ENCODE peak calls at places on chromosomes 13 and 19, in eight cellular contexts. C, Z, F, S, E, T, A and D are unnamed samples.

GRCh38 chr19:49939721-49940481 is 10.6 kb upstream of the NUP62 start:
- DNase-seq in C (no peak), Z (no peak), F (no peak), S (no peak), E (no peak), T (no peak), A (no peak), D (no peak)

GRCh38 chr19:1251233-1251502 is 2.8 kb downstream of the MIDN start:
- DNase-seq in C (peak; percentile 31), Z (no peak), F (no peak), S (peak; percentile 68), E (no peak), T (no peak), A (no peak), D (peak; percentile 65)

GRCh38 chr19:28472843-28473242 is 740.1 kb downstream of the UQCRFS1 start:
- DNase-seq in C (no peak), Z (no peak), F (no peak), S (no peak), E (no peak), T (no peak), A (no peak), D (no peak)

GRCh38 chr19:29645911-29646310 is 19.4 kb upstream of the PLEKHF1 start:
- DNase-seq in C (peak; percentile 66), Z (no peak), F (no peak), S (no peak), E (no peak), T (no peak), A (no peak), D (no peak)

GRCh38 chr19:7831452-7831851 is 1.4 kb downstream of the EVI5L start:
- DNase-seq in C (peak; percentile 18), Z (no peak), F (no peak), S (no peak), E (no peak), T (no peak), A (no peak), D (peak; percentile 25)

GRCh38 chr13:46602531-46602930 is 49.6 kb downstream of the LRCH1 start:
- DNase-seq in C (no peak), Z (no peak), F (no peak), S (no peak), E (no peak), T (no peak), A (no peak), D (no peak)

GRCh38 chr19:18203408-18203862 is 407 bp downstream of the RAB3A start:
- DNase-seq in C (no peak), Z (peak; percentile 55), F (peak; percentile 47), S (peak; percentile 49), E (no peak), T (no peak), A (no peak), D (peak; percentile 49)

GRCh38 chr19:287381-287871 is 3.8 kb downstream of the PLPP2 start:
- DNase-seq in C (no peak), Z (no peak), F (no peak), S (no peak), E (no peak), T (no peak), A (no peak), D (no peak)

GRCh38 chr13:26021956-26022355 is 29.9 kb downstream of the SHISA2 start:
- DNase-seq in C (peak; percentile 7), Z (no peak), F (no peak), S (no peak), E (no peak), T (no peak), A (no peak), D (no peak)

GRCh38 chr19:41649827-41650226 is 23.0 kb upstream of the CEACAM4 start:
- DNase-seq in C (peak; percentile 63), Z (no peak), F (no peak), S (no peak), E (no peak), T (no peak), A (no peak), D (no peak)

GRCh38 chr13:30431269-30431950 is 9.1 kb downstream of the UBE2L5 start:
- DNase-seq in C (peak; percentile 92), Z (no peak), F (no peak), S (no peak), E (no peak), T (no peak), A (no peak), D (no peak)

GRCh38 chr19:14428882-14429416 is 4.2 kb upstream of the PKN1 start:
- DNase-seq in C (no peak), Z (no peak), F (no peak), S (no peak), E (no peak), T (no peak), A (no peak), D (no peak)

GRCh38 chr19:15702590-15702930 is 25.3 kb upstream of the OR10H2 start:
- DNase-seq in C (peak; percentile 65), Z (peak; percentile 13), F (peak; percentile 21), S (peak; percentile 15), E (no peak), T (no peak), A (no peak), D (no peak)

GRCh38 chr13:19864339-19865309 is 1.2 kb upstream of the ZMYM5 start:
- DNase-seq in C (peak; percentile 59), Z (peak; percentile 75), F (peak; percentile 73), S (peak; percentile 70), E (peak; percentile 53), T (peak; percentile 58), A (peak; percentile 25), D (peak; percentile 92)

GRCh38 chr13:106381083-106381482 is 154.4 kb downstream of the EFNB2 start:
- DNase-seq in C (no peak), Z (no peak), F (no peak), S (no peak), E (no peak), T (no peak), A (no peak), D (no peak)

GRCh38 chr13:48160879-48161278 is 66.0 kb upstream of the MED4 start:
- DNase-seq in C (peak; percentile 77), Z (no peak), F (no peak), S (no peak), E (no peak), T (no peak), A (no peak), D (no peak)

GRCh38 chr19:3619631-3620012 is 7.0 kb downstream of the CACTIN start:
- DNase-seq in C (no peak), Z (no peak), F (no peak), S (no peak), E (no peak), T (no peak), A (no peak), D (no peak)

GRCh38 chr19:46840157-46840942 is 10.3 kb downstream of the AP2S1 start:
- DNase-seq in C (peak; percentile 48), Z (peak; percentile 42), F (peak; percentile 34), S (peak; percentile 53), E (no peak), T (peak; percentile 13), A (no peak), D (no peak)

GRCh38 chr19:2848625-2849024 is 7.3 kb downstream of the ZNF555 start:
- DNase-seq in C (no peak), Z (no peak), F (no peak), S (no peak), E (no peak), T (no peak), A (no peak), D (no peak)

GRCh38 chr13:104534847-104535246 is 1468.6 kb upstream of the SLC10A2 start:
- DNase-seq in C (no peak), Z (no peak), F (no peak), S (no peak), E (no peak), T (no peak), A (no peak), D (no peak)

GRCh38 chr13:113275387-113275786 is 21.7 kb upstream of the LAMP1 start:
- DNase-seq in C (peak; percentile 65), Z (peak; percentile 32), F (peak; percentile 34), S (peak; percentile 28), E (no peak), T (no peak), A (peak; percentile 12), D (no peak)

GRCh38 chr13:41802684-41803554 is 158.0 kb downstream of the VWA8 start:
- DNase-seq in C (peak; percentile 93), Z (peak; percentile 11), F (no peak), S (peak; percentile 5), E (no peak), T (no peak), A (no peak), D (no peak)

GRCh38 chr13:44664308-44664707 is 88.2 kb upstream of the TSC22D1 start:
- DNase-seq in C (no peak), Z (no peak), F (no peak), S (no peak), E (no peak), T (no peak), A (no peak), D (no peak)

GRCh38 chr13:52195052-52195837 is 35.8 kb upstream of the NEK3 start:
- DNase-seq in C (peak; percentile 25), Z (peak; percentile 67), F (peak; percentile 67), S (peak; percentile 53), E (peak; percentile 11), T (peak; percentile 45), A (no peak), D (peak; percentile 25)

GRCh38 chr19:18433039-18433691 is 4.8 kb downstream of the ISYNA1 start:
- DNase-seq in C (no peak), Z (peak; percentile 41), F (no peak), S (peak; percentile 43), E (no peak), T (no peak), A (no peak), D (peak; percentile 6)

GRCh38 chr19:1360818-1361461 is 22.8 kb upstream of the NDUFS7 start:
- DNase-seq in C (peak; percentile 23), Z (no peak), F (no peak), S (no peak), E (no peak), T (no peak), A (no peak), D (peak; percentile 48)

GRCh38 chr19:1268392-1269064 is 604 bp upstream of the CIRBP start:
- DNase-seq in C (no peak), Z (no peak), F (no peak), S (no peak), E (no peak), T (no peak), A (no peak), D (no peak)

GRCh38 chr19:54017266-54017665 is 25.8 kb downstream of the CACNG6 start:
- DNase-seq in C (peak; percentile 18), Z (no peak), F (no peak), S (no peak), E (no peak), T (no peak), A (no peak), D (no peak)

GRCh38 chr19:23002690-23003422 is at the start of gene ZNF728:
- DNase-seq in C (no peak), Z (no peak), F (no peak), S (no peak), E (no peak), T (no peak), A (no peak), D (peak; percentile 22)